ENCODE peak calls at places on chromosomes 7 and 10, in seven cellular contexts. U is fibroblast of lung, J is psoas muscle, N is mucosa of descending colon, V is fibroblast of the aortic adventitia, Q is GM13977, W is Peyer's patch. X is an unnamed sample.

GRCh38 chr10:14573666-14574261 is 200.9 kb downstream of the FAM107B start:
- DNase-seq in U (peak), J (no peak), N (no peak), V (no peak), Q (no peak), W (no peak), X (no peak)

GRCh38 chr10:61244261-61244775 is 208.9 kb downstream of the TMEM26 start:
- DNase-seq in U (no peak), J (no peak), N (no peak), V (no peak), Q (no peak), W (no peak), X (no peak)

GRCh38 chr7:151598045-151598444 is 78.3 kb upstream of the RHEB start:
- DNase-seq in U (peak), J (no peak), N (no peak), V (peak), Q (no peak), W (no peak), X (no peak)

GRCh38 chr10:79930267-79930666 is 18.6 kb downstream of the SFTPD start:
- DNase-seq in U (no peak), J (no peak), N (no peak), V (no peak), Q (no peak), W (no peak), X (no peak)

GRCh38 chr7:23672033-23672432 is 8.0 kb upstream of the FAM221A start:
- DNase-seq in U (peak), J (no peak), N (no peak), V (no peak), Q (no peak), W (no peak), X (no peak)

GRCh38 chr10:84391326-84391725 is 62.9 kb downstream of the CCSER2 start:
- DNase-seq in U (peak), J (no peak), N (no peak), V (peak), Q (no peak), W (no peak), X (no peak)

GRCh38 chr7:101952355-101953247 is 135.2 kb downstream of the CUX1 start:
- DNase-seq in U (peak), J (no peak), N (no peak), V (peak), Q (no peak), W (no peak), X (no peak)

GRCh38 chr7:157905740-157906461 is 569.1 kb downstream of the DNAJB6 start:
- DNase-seq in U (no peak), J (no peak), N (no peak), V (no peak), Q (no peak), W (no peak), X (no peak)

GRCh38 chr7:70416611-70417010 is 715.3 kb upstream of the GALNT17 start:
- DNase-seq in U (no peak), J (no peak), N (no peak), V (no peak), Q (no peak), W (no peak), X (no peak)

GRCh38 chr10:67224553-67224952 is 298.7 kb downstream of the LRRTM3 start:
- DNase-seq in U (no peak), J (no peak), N (no peak), V (no peak), Q (no peak), W (no peak), X (no peak)

GRCh38 chr10:104113557-104113956 is 8.4 kb upstream of the SFR1 start:
- DNase-seq in U (no peak), J (no peak), N (no peak), V (no peak), Q (no peak), W (no peak), X (no peak)

GRCh38 chr10:131088619-131089018 is 222.9 kb downstream of the TCERG1L start:
- DNase-seq in U (no peak), J (no peak), N (no peak), V (no peak), Q (no peak), W (no peak), X (no peak)

GRCh38 chr10:103276941-103277712 is at the start of gene INA:
- DNase-seq in U (peak), J (no peak), N (no peak), V (peak), Q (peak), W (no peak), X (peak)

GRCh38 chr7:41886257-41886905 is 183.5 kb upstream of the INHBA start:
- DNase-seq in U (peak), J (peak), N (peak), V (peak), Q (no peak), W (no peak), X (no peak)

GRCh38 chr10:71920540-71921318 is 43.5 kb upstream of the CHST3 start:
- DNase-seq in U (peak), J (no peak), N (peak), V (peak), Q (no peak), W (no peak), X (no peak)

GRCh38 chr7:154578351-154578750 is 424.6 kb downstream of the PAXIP1 start:
- DNase-seq in U (peak), J (no peak), N (no peak), V (no peak), Q (no peak), W (no peak), X (no peak)

GRCh38 chr10:76037531-76037930 is 606.1 kb downstream of the LRMDA start:
- DNase-seq in U (peak), J (no peak), N (no peak), V (no peak), Q (no peak), W (no peak), X (no peak)

GRCh38 chr10:10658157-10658556 is 359.5 kb upstream of the CELF2 start:
- DNase-seq in U (peak), J (no peak), N (no peak), V (peak), Q (no peak), W (no peak), X (no peak)

GRCh38 chr7:5532520-5533335 is 109.1 kb upstream of the TNRC18 start:
- DNase-seq in U (no peak), J (peak), N (peak), V (peak), Q (peak), W (peak), X (no peak)

DNA sequence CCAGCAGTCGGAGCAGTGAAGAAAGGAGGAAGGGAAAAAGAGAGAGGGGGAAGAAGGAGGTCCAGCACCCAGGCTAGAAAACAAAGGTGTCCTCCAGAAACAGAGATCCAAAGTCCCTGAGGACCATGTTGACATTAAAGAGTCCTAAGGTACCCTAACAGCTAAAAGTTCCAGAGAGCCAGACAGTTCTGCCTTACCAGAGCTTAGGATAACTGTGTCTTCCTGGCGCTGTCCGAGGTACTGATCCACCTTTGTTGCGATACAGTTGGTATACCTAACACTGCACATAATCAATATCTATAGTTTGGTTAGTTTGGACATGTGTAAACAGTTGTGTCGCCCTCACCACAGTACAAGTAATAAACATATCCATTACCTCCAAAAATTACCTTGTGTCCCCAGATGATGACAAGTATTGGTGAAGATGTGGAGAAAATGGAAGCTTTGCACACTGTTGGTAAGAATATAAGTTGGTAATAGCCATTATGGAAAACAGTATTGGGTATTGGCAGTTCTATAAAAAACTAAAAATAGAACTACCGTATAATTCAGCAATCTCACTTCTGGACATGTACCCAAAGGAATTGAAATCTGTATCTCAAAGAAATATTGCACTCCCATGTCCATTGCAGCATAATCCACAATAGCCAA is 59.8 kb downstream of the GRID1 start:
- DNase-seq in U (peak), J (no peak), N (peak), V (peak), Q (peak), W (no peak), X (peak)
- TF ChIP-seq CTCF in U (no peak), J (no peak), N (no peak), V (no peak), Q (no peak), W (no peak), X (no peak)

DNA sequence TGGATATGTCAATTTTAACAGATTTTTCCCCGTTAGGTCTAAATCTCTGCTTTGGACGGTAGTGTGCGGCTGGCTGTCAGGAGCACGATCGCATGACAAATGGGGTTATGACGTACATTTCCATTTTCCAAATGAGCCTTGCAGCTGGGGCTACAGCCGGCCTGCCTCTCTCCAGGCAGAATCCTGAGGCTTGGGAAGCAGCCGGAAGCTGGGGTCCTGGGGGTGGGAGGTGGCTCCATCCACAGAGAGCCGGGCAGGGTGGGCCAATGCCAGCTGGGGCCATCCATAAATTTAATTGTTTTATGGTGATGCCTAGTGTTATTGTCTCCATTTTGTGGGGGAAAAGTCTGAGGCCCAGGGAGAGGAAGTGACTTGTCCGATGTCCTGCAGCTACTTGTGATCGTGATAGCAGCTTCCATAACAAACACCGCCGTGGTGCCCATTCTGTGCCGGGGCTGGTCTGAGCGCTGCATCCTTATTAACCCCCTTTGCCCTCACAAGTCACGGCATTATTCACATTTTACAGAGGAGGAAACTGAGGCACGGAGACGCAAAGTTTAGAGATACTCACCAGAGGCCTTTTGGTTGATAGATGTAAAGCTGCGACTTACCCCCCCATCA is 53.0 kb upstream of the EBF3 start:
- DNase-seq in U (no peak), J (no peak), N (no peak), V (no peak), Q (no peak), W (no peak), X (no peak)
- TF ChIP-seq CTCF in U (no peak), J (no peak), N (no peak), V (no peak), Q (no peak), W (no peak), X (no peak)

GRCh38 chr10:3801558-3802192 is 16.7 kb upstream of the KLF6 start:
- DNase-seq in U (no peak), J (no peak), N (no peak), V (no peak), Q (no peak), W (no peak), X (no peak)

GRCh38 chr10:3805227-3805790 is 20.3 kb upstream of the KLF6 start:
- DNase-seq in U (peak), J (peak), N (peak), V (peak), Q (peak), W (peak), X (no peak)

GRCh38 chr10:3802526-3803002 is 17.6 kb upstream of the KLF6 start:
- DNase-seq in U (no peak), J (no peak), N (no peak), V (no peak), Q (no peak), W (no peak), X (no peak)

GRCh38 chr10:3803884-3804741 is 19.1 kb upstream of the KLF6 start:
- DNase-seq in U (peak), J (no peak), N (no peak), V (no peak), Q (no peak), W (no peak), X (no peak)

GRCh38 chr10:3803295-3803883 is 18.4 kb upstream of the KLF6 start:
- DNase-seq in U (peak), J (peak), N (no peak), V (no peak), Q (no peak), W (no peak), X (no peak)
- TF ChIP-seq CTCF in U (no peak), J (no peak), N (no peak), V (no peak), Q (peak), W (no peak), X (no peak)

GRCh38 chr10:77837248-77837924 is 89.2 kb downstream of the DLG5 start:
- DNase-seq in U (peak), J (no peak), N (peak), V (no peak), Q (peak), W (peak), X (peak)
- TF ChIP-seq CTCF in U (no peak), J (no peak), N (no peak), V (no peak), Q (peak), W (no peak), X (no peak)

DNA sequence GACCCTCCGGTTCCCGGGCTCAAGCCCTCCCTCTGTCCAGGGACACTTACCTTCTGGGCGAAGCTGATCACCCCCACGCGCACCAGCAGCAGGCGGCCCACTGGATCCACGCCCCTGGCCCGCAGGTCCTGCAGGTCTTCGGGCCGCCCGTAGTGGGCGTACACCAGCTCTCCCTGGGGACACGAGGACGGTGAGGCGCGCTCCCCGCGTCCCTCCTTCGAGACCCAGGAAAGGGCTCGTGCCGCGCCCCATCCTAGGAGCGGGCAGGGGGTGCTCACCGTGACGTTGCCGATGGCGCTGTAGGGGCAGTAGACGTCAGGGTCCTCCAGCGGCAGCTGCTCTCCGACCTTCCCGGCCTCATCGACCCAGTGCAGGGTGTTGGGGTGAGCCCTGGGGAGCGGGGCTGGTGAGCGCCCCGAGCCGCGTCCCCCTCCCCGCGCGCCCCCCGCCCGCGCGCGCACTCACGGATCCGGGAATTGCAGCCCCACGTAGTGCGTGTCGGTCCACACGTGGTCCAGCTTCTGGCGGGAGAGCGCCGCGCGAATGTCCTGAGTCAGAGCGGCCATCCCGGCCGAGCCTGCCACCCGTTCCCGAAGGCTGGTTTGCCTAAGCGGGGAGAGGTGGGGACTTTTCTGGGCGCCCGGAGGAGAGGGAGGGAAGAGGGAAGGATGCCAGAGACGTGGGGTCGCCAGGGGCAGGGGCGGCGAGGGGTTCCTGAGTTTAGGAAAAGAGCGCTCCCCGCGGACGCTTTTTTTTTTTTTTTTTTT is 8.2 kb downstream of the TFR2 start:
- DNase-seq in U (peak), J (peak), N (peak), V (no peak), Q (peak), W (peak), X (peak)
- TF ChIP-seq CTCF in U (no peak), J (no peak), N (no peak), V (peak), Q (peak), W (peak), X (peak)

GRCh38 chr7:3678411-3678810 is 377.4 kb downstream of the SDK1 start:
- DNase-seq in U (no peak), J (no peak), N (no peak), V (no peak), Q (no peak), W (no peak), X (no peak)

GRCh38 chr7:3668743-3669142 is 367.7 kb downstream of the SDK1 start:
- DNase-seq in U (no peak), J (no peak), N (no peak), V (no peak), Q (no peak), W (no peak), X (no peak)

GRCh38 chr7:3670898-3671297 is 369.8 kb downstream of the SDK1 start:
- DNase-seq in U (no peak), J (no peak), N (no peak), V (no peak), Q (no peak), W (no peak), X (no peak)

GRCh38 chr7:3673524-3673923 is 372.5 kb downstream of the SDK1 start:
- DNase-seq in U (peak), J (no peak), N (peak), V (peak), Q (no peak), W (peak), X (peak)
- TF ChIP-seq CTCF in U (no peak), J (peak), N (peak), V (peak), Q (peak), W (no peak), X (peak)

GRCh38 chr10:108203905-108204527 is 1039.5 kb upstream of the SORCS1 start:
- DNase-seq in U (no peak), J (no peak), N (no peak), V (no peak), Q (no peak), W (no peak), X (no peak)
- TF ChIP-seq CTCF in U (no peak), J (no peak), N (no peak), V (no peak), Q (no peak), W (no peak), X (no peak)

X was measured in endothelial cell.